ENCODE peak calls at places on chromosome 13, in four cellular contexts. X, M, O and W are unnamed samples. For H3K36me3, the result is how much of the 10 kb centered on the place peaks cover.

GRCh38 chr13:21242236-21242635 is 65.8 kb downstream of the MRPL57 start:
- DNase-seq in X (peak), M (no peak), O (no peak), W (peak)

GRCh38 chr13:43574601-43575000 is 212.2 kb downstream of the ENOX1 start:
- DNase-seq in X (no peak), M (peak), O (no peak), W (no peak)

GRCh38 chr13:23074054-23074805 is 106.5 kb upstream of the SGCG start:
- DNase-seq in X (no peak), M (no peak), O (peak), W (no peak)

GRCh38 chr13:94309997-94310842 is 169.3 kb downstream of the DCT start:
- DNase-seq in X (no peak), M (peak), O (peak), W (no peak)

GRCh38 chr13:89486721-89487120 is 1815.5 kb downstream of the SLITRK5 start:
- DNase-seq in X (no peak), M (no peak), O (no peak), W (no peak)

GRCh38 chr13:36571444-36571843 is 102.4 kb upstream of the SERTM1 start:
- DNase-seq in X (no peak), M (no peak), O (no peak), W (no peak)

GRCh38 chr13:49023441-49023840 is 47.7 kb downstream of the FNDC3A start:
- DNase-seq in X (no peak), M (peak), O (peak), W (no peak)

GRCh38 chr13:78700121-78700910 is 41.4 kb upstream of the OBI1 start:
- DNase-seq in X (no peak), M (no peak), O (peak), W (no peak)

GRCh38 chr13:57672168-57672567 is 40.6 kb downstream of the PCDH17 start:
- DNase-seq in X (no peak), M (no peak), O (no peak), W (no peak)

GRCh38 chr13:39144941-39145533 is 106.8 kb downstream of the NHLRC3 start:
- DNase-seq in X (peak), M (peak), O (peak), W (peak)

GRCh38 chr13:37526710-37527446 is 71.7 kb downstream of the POSTN start:
- DNase-seq in X (no peak), M (peak), O (no peak), W (no peak)

GRCh38 chr13:27120011-27120410 is 51.6 kb downstream of the USP12 start:
- DNase-seq in X (no peak), M (no peak), O (peak), W (no peak)

GRCh38 chr13:91111476-91112190 is 235.9 kb upstream of the MIR17HG start:
- DNase-seq in X (no peak), M (no peak), O (no peak), W (no peak)

GRCh38 chr13:42876810-42877550 is 95.6 kb downstream of the FAM216B start:
- DNase-seq in X (no peak), M (peak), O (peak), W (peak)

DNA sequence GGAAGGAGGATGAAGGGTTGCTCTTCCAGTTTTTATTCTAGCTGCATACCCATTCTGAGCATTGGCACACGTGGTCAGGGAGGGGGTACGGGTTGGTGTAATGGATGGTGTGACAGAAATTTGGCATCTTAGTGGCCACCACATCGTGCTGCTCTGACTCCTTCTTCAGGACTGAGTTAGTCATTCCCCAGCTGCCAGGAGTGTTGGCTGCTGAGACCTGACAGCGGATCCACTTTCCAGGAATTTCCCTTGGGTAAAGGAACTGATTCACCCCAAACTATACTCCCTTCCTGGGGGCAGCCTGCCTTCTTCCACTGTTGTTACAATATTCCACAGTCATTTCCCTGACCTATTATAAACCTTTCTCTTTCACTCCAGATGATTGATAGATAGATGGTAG is 595.5 kb upstream of the KLHL1 start:
- DNase-seq in X (no peak), M (no peak), O (no peak), W (no peak)
- H3K27ac ChIP-seq in X (no peak), M (no peak), O (no peak), W (no peak)

GRCh38 chr13:80399340-80400163 is 58.6 kb upstream of the SPRY2 start:
- DNase-seq in X (no peak), M (no peak), O (no peak), W (no peak)
- H2BK120ac ChIP-seq in X (no peak), M (no peak), O (no peak), W (no peak)

DNA sequence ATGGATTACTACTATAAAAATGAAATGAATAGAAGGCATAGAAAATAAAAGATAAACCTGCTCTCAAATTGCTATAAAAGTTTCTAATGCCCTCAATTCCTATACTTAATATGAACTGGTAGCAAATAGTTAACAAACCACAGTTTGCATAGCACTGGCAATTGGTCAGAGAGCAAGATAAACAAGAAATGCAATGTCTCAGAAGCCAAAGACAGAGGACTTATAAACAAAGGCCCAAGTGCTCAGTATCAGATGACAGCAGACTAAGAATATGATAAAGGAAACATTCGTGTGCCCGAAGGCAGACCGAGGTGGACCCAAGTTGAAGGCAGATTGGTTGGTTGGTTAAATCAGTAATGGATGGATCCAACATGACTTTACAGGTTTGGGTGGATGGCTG is 50.6 kb downstream of the IPO5 start:
- DNase-seq in X (no peak), M (peak), O (peak), W (no peak)
- H3K36me3 ChIP-seq in X (half or more), M (under half), O (under half), W (under half)

GRCh38 chr13:31168736-31169135 is 7.0 kb upstream of the HSPH1 start:
- DNase-seq in X (no peak), M (no peak), O (no peak), W (no peak)
- H3K27ac ChIP-seq in X (no peak), M (no peak), O (no peak), W (no peak)

GRCh38 chr13:30744056-30744684 is 8.8 kb downstream of the ALOX5AP start:
- DNase-seq in X (no peak), M (peak), O (peak), W (no peak)
- H2BK120ac ChIP-seq in X (no peak), M (peak), O (peak), W (no peak)

DNA sequence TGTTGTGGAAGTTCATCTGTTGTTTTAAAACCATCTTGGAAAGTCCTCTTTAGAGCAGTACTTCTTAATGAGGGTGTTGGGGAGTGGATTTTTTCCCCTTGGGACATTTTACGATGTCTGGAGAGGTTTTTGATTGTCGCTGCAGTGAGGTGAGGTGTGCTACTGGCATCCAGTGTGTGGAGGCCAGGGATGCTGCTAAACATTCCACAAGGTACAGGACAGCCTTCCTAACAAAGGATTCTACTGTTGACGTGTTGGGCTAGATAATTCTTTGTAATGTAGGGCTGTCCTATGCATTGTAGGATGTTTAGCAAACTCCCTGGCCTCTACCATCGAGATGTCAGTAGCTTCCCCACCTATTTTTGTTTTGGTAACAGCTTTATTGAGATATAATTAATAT is 33.3 kb downstream of the NAA16 start:
- DNase-seq in X (no peak), M (no peak), O (no peak), W (peak)
- H3K36me3 ChIP-seq in X (half or more), M (under half), O (under half), W (under half)